ENCODE peak calls at places on chromosomes 6 and 20, in six cellular contexts. S, R, M, K, Q and C are unnamed samples.

GRCh38 chr6:161922631-161923119 is 648.8 kb upstream of the AGPAT4 start:
- DNase-seq in K (peak; percentile 89), S (no peak), R (peak; percentile 88), Q (peak; percentile 11), M (peak; percentile 35), C (peak; percentile 50)

GRCh38 chr6:41698350-41698781 is 37.0 kb downstream of the TFEB start:
- DNase-seq in R (peak; percentile 64), M (no peak), Q (no peak), S (no peak), K (peak; percentile 97), C (no peak)

GRCh38 chr6:149896491-149896890 is 1.4 kb downstream of the RAET1E start:
- DNase-seq in R (peak; percentile 43), M (no peak), K (peak; percentile 59), S (no peak), Q (no peak), C (peak; percentile 24)

GRCh38 chr6:52416629-52417151 is 3.5 kb upstream of the EFHC1 start:
- DNase-seq in S (no peak), R (peak; percentile 76), M (peak; percentile 83), K (peak; percentile 76), Q (peak; percentile 11), C (no peak)

GRCh38 chr20:49583669-49584417 is 15.9 kb upstream of the PTGIS start:
- DNase-seq in R (peak; percentile 39), S (peak; percentile 21), K (peak; percentile 94), Q (peak; percentile 56), M (peak; percentile 76), C (peak; percentile 78)

GRCh38 chr6:42260972-42261371 is 43.3 kb upstream of the MRPS10 start:
- DNase-seq in M (no peak), Q (no peak), S (peak; percentile 26), K (peak; percentile 33), R (peak; percentile 26), C (peak; percentile 53)

GRCh38 chr6:162852810-162853577 is 125.2 kb downstream of the PACRG start:
- DNase-seq in M (no peak), R (no peak), S (no peak), Q (no peak), K (no peak), C (no peak)

GRCh38 chr6:99364026-99364425 is 14.6 kb upstream of the FAXC start:
- DNase-seq in Q (no peak), S (no peak), K (no peak), R (no peak), M (no peak), C (no peak)

GRCh38 chr20:45254867-45255266 is 503 bp upstream of the SLPI start:
- DNase-seq in Q (no peak), S (no peak), R (peak; percentile 99), K (peak; percentile 52), M (peak; percentile 55), C (peak; percentile 59)

GRCh38 chr20:7673841-7674240 is 266.4 kb downstream of the HAO1 start:
- DNase-seq in Q (no peak), S (no peak), K (peak; percentile 81), R (peak; percentile 48), M (no peak), C (no peak)

GRCh38 chr6:16494781-16495180 is 256.4 kb downstream of the GMPR start:
- DNase-seq in R (peak; percentile 61), Q (no peak), M (no peak), K (no peak), S (no peak), C (no peak)

GRCh38 chr20:39825524-39825923 is 863.4 kb downstream of the DHX35 start:
- DNase-seq in M (no peak), S (no peak), K (no peak), Q (no peak), R (peak; percentile 90), C (no peak)